ENCODE peak calls at places on chromosomes 2 and 18, in four cellular contexts. H is mesendoderm; I is CD4-positive, alpha-beta T cell; N is sigmoid colon. M is an unnamed sample.

GRCh38 chr2:10810175-10811161 is 2.1 kb downstream of the PDIA6 start:
- DNase-seq in H (no peak), I (no peak), N (peak), M (no peak)

GRCh38 chr2:181619511-181619910 is 37.4 kb downstream of the CERKL start:
- DNase-seq in H (no peak), I (no peak), N (no peak), M (no peak)

GRCh38 chr2:141029424-141030078 is 1101.3 kb downstream of the LRP1B start:
- DNase-seq in H (peak), I (no peak), N (no peak), M (no peak)

GRCh38 chr2:68157002-68157401 is 686 bp upstream of the PNO1 start:
- DNase-seq in H (peak), I (no peak), N (no peak), M (no peak)

GRCh38 chr2:212337486-212338343 is 200.9 kb downstream of the ERBB4 start:
- DNase-seq in H (no peak), I (no peak), N (no peak), M (no peak)

GRCh38 chr2:27356056-27356381 is 545 bp downstream of the GTF3C2 start:
- DNase-seq in H (peak), I (no peak), N (peak), M (no peak)

GRCh38 chr2:166373105-166373504 is 2.6 kb downstream of the SCN9A start:
- DNase-seq in H (peak), I (no peak), N (no peak), M (no peak)

GRCh38 chr2:169393068-169393590 is 30.8 kb upstream of the LRP2 start:
- DNase-seq in H (peak), I (no peak), N (no peak), M (no peak)

GRCh38 chr18:56841836-56842235 is 190.7 kb downstream of the WDR7 start:
- DNase-seq in H (no peak), I (no peak), N (no peak), M (no peak)

GRCh38 chr18:78271790-78272189 is 707.8 kb upstream of the SALL3 start:
- DNase-seq in H (no peak), I (no peak), N (no peak), M (no peak)

GRCh38 chr2:26337298-26337697 is 8.6 kb upstream of the SELENOI start:
- DNase-seq in H (no peak), I (no peak), N (no peak), M (no peak)

GRCh38 chr2:54239427-54239826 is 16.6 kb downstream of the TSPYL6 start:
- DNase-seq in H (no peak), I (no peak), N (no peak), M (no peak)

GRCh38 chr2:3613524-3613905 is 18.6 kb downstream of the COLEC11 start:
- DNase-seq in H (no peak), I (no peak), N (peak), M (no peak)

GRCh38 chr2:128315122-128315828 is 3.4 kb downstream of the HS6ST1 start:
- DNase-seq in H (no peak), I (no peak), N (no peak), M (peak)

GRCh38 chr2:159982270-159982669 is 80.1 kb downstream of the PLA2R1 start:
- DNase-seq in H (peak), I (no peak), N (peak), M (no peak)

GRCh38 chr2:54409752-54410151 is 46.4 kb upstream of the SPTBN1 start:
- DNase-seq in H (peak), I (no peak), N (no peak), M (no peak)

GRCh38 chr2:109098921-109099273 is 30.1 kb upstream of the SH3RF3 start:
- DNase-seq in H (no peak), I (no peak), N (no peak), M (no peak)

GRCh38 chr2:63058149-63058741 is 7.6 kb downstream of the OTX1 start:
- DNase-seq in H (peak), I (no peak), N (no peak), M (no peak)

GRCh38 chr2:121746071-121746578 is 9.3 kb upstream of the TSN start:
- DNase-seq in H (peak), I (no peak), N (no peak), M (no peak)

GRCh38 chr2:159155315-159155714 is 131.2 kb downstream of the WDSUB1 start:
- DNase-seq in H (peak), I (no peak), N (no peak), M (no peak)

GRCh38 chr2:222052934-222053367 is 245.8 kb downstream of the PAX3 start:
- DNase-seq in H (peak), I (no peak), N (no peak), M (no peak)
- H3K27ac ChIP-seq in H (no peak), I (no peak), N (no peak), M (no peak)

GRCh38 chr2:191692502-191693115 is 14.7 kb downstream of the NABP1 start:
- DNase-seq in H (no peak), I (no peak), N (no peak), M (no peak)

GRCh38 chr2:191693778-191694177 is 15.8 kb downstream of the NABP1 start:
- DNase-seq in H (no peak), I (no peak), N (no peak), M (no peak)

GRCh38 chr2:191691898-191692297 is 14.0 kb downstream of the NABP1 start:
- DNase-seq in H (no peak), I (no peak), N (no peak), M (no peak)

GRCh38 chr2:191691016-191691725 is 13.2 kb downstream of the NABP1 start:
- DNase-seq in H (peak), I (peak), N (no peak), M (no peak)

DNA sequence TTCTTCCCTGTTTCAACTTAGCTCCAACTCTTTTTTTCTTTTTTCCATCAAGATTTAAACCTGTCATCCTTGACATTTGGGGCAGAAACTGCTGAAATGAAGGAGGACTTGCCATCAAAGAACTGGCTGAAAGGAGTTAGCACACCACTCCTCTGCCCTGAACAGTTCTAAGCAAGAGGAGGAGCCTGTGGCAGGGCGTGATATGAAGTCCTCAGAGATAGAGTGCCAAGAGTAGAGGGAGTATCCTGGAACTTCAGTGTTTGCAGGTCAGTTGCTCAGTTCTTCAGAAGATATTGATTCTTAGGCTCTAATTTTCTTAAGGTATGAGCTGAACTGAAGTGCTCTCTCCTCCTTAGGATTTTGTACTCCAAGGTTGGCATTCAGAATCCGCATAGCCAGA is 15.2 kb downstream of the NABP1 start:
- DNase-seq in H (no peak), I (no peak), N (no peak), M (no peak)
- H3K27ac ChIP-seq in H (no peak), I (no peak), N (no peak), M (no peak)

DNA sequence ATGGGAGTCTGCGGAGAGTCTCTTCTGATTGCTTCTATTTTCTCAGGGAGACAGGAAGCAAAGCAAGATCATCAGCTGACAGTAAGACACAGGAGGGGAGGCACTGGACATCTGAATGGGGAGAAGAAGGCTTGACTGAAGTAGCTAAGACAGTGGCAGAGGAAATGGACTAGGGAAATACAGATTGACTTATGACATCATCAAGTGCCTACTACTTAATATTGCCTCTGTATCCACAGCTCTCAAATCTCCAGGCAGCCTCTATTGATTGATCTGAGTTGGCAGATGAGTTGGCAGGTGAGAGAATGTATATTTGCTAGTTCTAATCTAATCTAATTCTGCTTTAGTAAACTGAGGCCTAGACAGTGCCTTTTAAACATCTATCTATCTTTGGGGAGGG is 242.2 kb downstream of the SLC8A1 start:
- DNase-seq in H (no peak), I (no peak), N (no peak), M (no peak)
- H3K27ac ChIP-seq in H (no peak), I (no peak), N (no peak), M (no peak)

GRCh38 chr18:8798996-8799395 is 93.6 kb downstream of the MTCL1 start:
- DNase-seq in H (no peak), I (no peak), N (no peak), M (no peak)

GRCh38 chr18:8799593-8799992 is 94.2 kb downstream of the MTCL1 start:
- DNase-seq in H (no peak), I (no peak), N (no peak), M (no peak)

GRCh38 chr18:8800876-8801262 is 95.5 kb downstream of the MTCL1 start:
- DNase-seq in H (no peak), I (no peak), N (no peak), M (no peak)

GRCh38 chr18:8800445-8800844 is 95.1 kb downstream of the MTCL1 start:
- DNase-seq in H (peak), I (no peak), N (no peak), M (no peak)

GRCh38 chr18:8800041-8800441 is 94.7 kb downstream of the MTCL1 start:
- DNase-seq in H (no peak), I (no peak), N (peak), M (no peak)
- H3K27ac ChIP-seq in H (peak), I (no peak), N (peak), M (no peak)

DNA sequence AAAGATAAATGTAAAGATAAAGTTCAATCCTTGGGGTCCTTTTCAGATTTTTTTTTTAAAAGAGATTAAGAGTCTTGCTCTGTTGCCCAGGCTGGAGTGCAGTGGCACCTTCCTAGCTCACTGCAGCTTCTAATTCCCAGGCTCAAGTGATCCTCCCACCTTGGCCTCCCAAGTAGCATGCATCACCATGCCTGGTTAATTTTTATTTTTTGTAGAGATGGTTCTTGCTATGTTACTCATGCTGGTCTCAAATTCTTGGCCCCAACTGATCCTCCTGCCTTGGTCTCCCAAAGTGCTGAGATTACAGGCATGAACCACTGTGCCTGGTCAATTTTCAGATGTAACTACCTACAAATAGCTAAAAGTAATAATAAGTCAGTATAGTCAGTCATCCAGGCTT is 21.1 kb downstream of the NFE2L2 start:
- DNase-seq in H (no peak), I (no peak), N (no peak), M (no peak)
- H3K27ac ChIP-seq in H (no peak), I (no peak), N (peak), M (no peak)

DNA sequence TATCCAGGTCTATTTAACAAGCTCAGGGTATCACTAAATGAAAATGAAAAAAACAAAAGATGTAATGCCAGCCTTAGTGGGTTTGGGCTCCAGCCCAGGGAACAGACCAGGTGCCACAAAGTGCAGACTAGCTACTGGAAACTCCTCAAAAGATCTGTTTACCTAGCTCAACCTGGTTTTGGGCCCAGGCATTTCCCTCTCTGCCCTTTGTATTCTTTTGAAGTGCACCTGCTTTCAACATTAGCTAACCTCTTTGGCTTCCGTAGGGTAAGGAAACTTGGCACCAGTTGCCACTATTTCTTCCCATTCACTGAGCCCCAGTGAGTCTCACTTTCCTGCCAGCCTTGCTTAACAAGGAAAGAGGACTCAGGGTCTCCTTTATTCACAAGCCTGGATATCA is 123.6 kb upstream of the CDCA7 start:
- DNase-seq in H (no peak), I (no peak), N (no peak), M (no peak)
- H3K27ac ChIP-seq in H (no peak), I (no peak), N (no peak), M (no peak)

GRCh38 chr18:43009666-43010065 is 105.8 kb downstream of the RIT2 start:
- DNase-seq in H (no peak), I (no peak), N (no peak), M (no peak)

GRCh38 chr18:43010611-43011010 is 104.9 kb downstream of the RIT2 start:
- DNase-seq in H (no peak), I (no peak), N (no peak), M (no peak)

GRCh38 chr18:43013489-43013888 is 102.0 kb downstream of the RIT2 start:
- DNase-seq in H (no peak), I (no peak), N (no peak), M (no peak)

GRCh38 chr18:43017622-43018021 is 97.9 kb downstream of the RIT2 start:
- DNase-seq in H (no peak), I (no peak), N (no peak), M (no peak)

GRCh38 chr18:43012951-43013350 is 102.5 kb downstream of the RIT2 start:
- DNase-seq in H (no peak), I (no peak), N (no peak), M (no peak)
- H3K27ac ChIP-seq in H (no peak), I (no peak), N (no peak), M (no peak)

GRCh38 chr2:217766356-217766755 is 236.4 kb downstream of the TNS1 start:
- DNase-seq in H (no peak), I (no peak), N (no peak), M (no peak)
- H3K27ac ChIP-seq in H (no peak), I (no peak), N (peak), M (no peak)

DNA sequence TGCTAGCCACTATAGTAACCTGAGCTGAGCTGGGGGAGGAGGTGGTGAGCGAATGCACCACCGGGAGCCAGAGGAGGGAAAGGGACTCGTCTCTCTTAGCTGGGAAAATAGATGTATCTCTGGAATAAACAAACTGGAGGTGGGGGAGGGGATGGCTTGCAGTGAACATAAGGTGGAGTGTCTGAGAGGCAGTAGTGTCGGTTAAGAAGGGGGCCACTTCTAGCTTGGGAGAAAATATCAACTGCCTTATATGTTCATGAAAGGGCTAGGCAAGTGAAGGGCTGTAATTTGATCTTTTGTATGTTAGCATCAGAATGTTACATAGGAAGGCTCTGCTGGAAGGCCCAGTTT is 2.2 kb downstream of the SETBP1 start:
- DNase-seq in H (peak), I (no peak), N (peak), M (no peak)
- H3K27ac ChIP-seq in H (peak), I (no peak), N (peak), M (no peak)